ENCODE peak calls at places on chromosomes 5 and 9, in five cellular contexts. C is HFF-Myc, R is astrocyte of the hippocampus, O is stromal cell of bone marrow, W is posterior cingulate gyrus. X is an unnamed sample.

GRCh38 chr5:112283943-112284342 is 135.1 kb downstream of the EPB41L4A start:
- DNase-seq in C (no peak), R (no peak), O (no peak), W (no peak), X (no peak)

GRCh38 chr9:106758911-106759310 is 104.1 kb upstream of the ZNF462 start:
- DNase-seq in C (no peak), R (no peak), O (no peak), W (no peak), X (no peak)

GRCh38 chr9:121463026-121463827 is 36.4 kb downstream of the GGTA1 start:
- DNase-seq in C (no peak), R (peak), O (no peak), W (no peak), X (no peak)

GRCh38 chr5:119360905-119361605 is 5.2 kb downstream of the TNFAIP8 start:
- DNase-seq in C (no peak), R (no peak), O (no peak), W (no peak), X (no peak)

GRCh38 chr9:126307306-126308061 is 19.1 kb upstream of the MVB12B start:
- DNase-seq in C (no peak), R (no peak), O (no peak), W (peak), X (no peak)

GRCh38 chr5:141814064-141814982 is 63.9 kb downstream of the PCDH1 start:
- DNase-seq in C (no peak), R (peak), O (no peak), W (peak), X (peak)

GRCh38 chr5:175652741-175653663 is 4.9 kb upstream of the HRH2 start:
- DNase-seq in C (no peak), R (peak), O (peak), W (no peak), X (no peak)

GRCh38 chr5:7762267-7762666 is 88.7 kb downstream of the CFAP90 start:
- DNase-seq in C (no peak), R (no peak), O (no peak), W (no peak), X (no peak)

GRCh38 chr5:137453476-137454080 is 45.5 kb downstream of the SPOCK1 start:
- DNase-seq in C (peak), R (peak), O (peak), W (no peak), X (no peak)

GRCh38 chr9:95670122-95670521 is 153.4 kb upstream of the PTCH1 start:
- DNase-seq in C (peak), R (no peak), O (no peak), W (no peak), X (no peak)

GRCh38 chr5:34499001-34499734 is 157.0 kb upstream of the RAI14 start:
- DNase-seq in C (peak), R (peak), O (peak), W (no peak), X (no peak)

GRCh38 chr5:128101676-128102075 is 18.1 kb downstream of the SLC12A2 start:
- DNase-seq in C (no peak), R (no peak), O (no peak), W (no peak), X (no peak)

GRCh38 chr5:132746592-132747063 is 598 bp upstream of the CCNI2 start:
- DNase-seq in C (no peak), R (peak), O (no peak), W (peak), X (no peak)

GRCh38 chr5:103849934-103850333 is 287.3 kb upstream of the NUDT12 start:
- DNase-seq in C (peak), R (peak), O (peak), W (no peak), X (no peak)

GRCh38 chr9:38641985-38642864 is 21.8 kb upstream of the ANKRD18A start:
- DNase-seq in C (no peak), R (peak), O (peak), W (no peak), X (peak)

GRCh38 chr9:111955048-111955447 is 58.4 kb downstream of the UGCG start:
- DNase-seq in C (no peak), R (no peak), O (no peak), W (no peak), X (no peak)

GRCh38 chr5:15601274-15601673 is 101.3 kb downstream of the FBXL7 start:
- DNase-seq in C (no peak), R (no peak), O (no peak), W (peak), X (no peak)

GRCh38 chr5:100496296-100496695 is 38.9 kb upstream of the FAM174A start:
- DNase-seq in C (no peak), R (peak), O (peak), W (no peak), X (no peak)

GRCh38 chr9:120711841-120712538 is 2.3 kb downstream of the MEGF9 start:
- DNase-seq in C (no peak), R (no peak), O (no peak), W (no peak), X (no peak)

GRCh38 chr9:84153885-84154284 is 173.3 kb downstream of the RMI1 start:
- DNase-seq in C (no peak), R (peak), O (no peak), W (no peak), X (no peak)

GRCh38 chr9:136485651-136486050 is 2.8 kb upstream of the SEC16A start:
- DNase-seq in C (no peak), R (no peak), O (no peak), W (no peak), X (no peak)

GRCh38 chr9:124695280-124695890 is 75.7 kb downstream of the NR6A1 start:
- DNase-seq in C (no peak), R (peak), O (no peak), W (no peak), X (no peak)

GRCh38 chr5:73354406-73354805 is 94.2 kb downstream of the FOXD1 start:
- DNase-seq in C (peak), R (no peak), O (no peak), W (no peak), X (no peak)

GRCh38 chr9:18722882-18723281 is 248.9 kb downstream of the ADAMTSL1 start:
- DNase-seq in C (no peak), R (no peak), O (no peak), W (no peak), X (no peak)

GRCh38 chr5:91281409-91281808 is 101.7 kb downstream of the ARRDC3 start:
- DNase-seq in C (peak), R (peak), O (peak), W (no peak), X (no peak)

GRCh38 chr5:173412151-173412550 is 83.9 kb upstream of the STC2 start:
- DNase-seq in C (no peak), R (no peak), O (no peak), W (no peak), X (no peak)

GRCh38 chr5:39580702-39581498 is 156.1 kb upstream of the DAB2 start:
- DNase-seq in C (peak), R (peak), O (peak), W (no peak), X (no peak)

GRCh38 chr9:37621299-37621934 is 29.0 kb upstream of the TOMM5 start:
- DNase-seq in C (no peak), R (no peak), O (no peak), W (no peak), X (no peak)

GRCh38 chr9:127451681-127452480 is 571 bp downstream of the LRSAM1 start:
- DNase-seq in C (peak), R (peak), O (no peak), W (peak), X (peak)

GRCh38 chr5:53406630-53407316 is 73.7 kb upstream of the FST start:
- DNase-seq in C (peak), R (peak), O (no peak), W (no peak), X (no peak)

GRCh38 chr9:22307013-22307711 is 139.5 kb upstream of the DMRTA1 start:
- DNase-seq in C (peak), R (peak), O (peak), W (no peak), X (no peak)

GRCh38 chr5:177308740-177309139 is 3.0 kb downstream of the MXD3 start:
- DNase-seq in C (no peak), R (no peak), O (no peak), W (peak), X (no peak)

GRCh38 chr9:87199819-87200218 is 252.5 kb upstream of the GAS1 start:
- DNase-seq in C (no peak), R (no peak), O (no peak), W (no peak), X (no peak)

GRCh38 chr9:72477862-72478564 is 43.4 kb upstream of the TMC1 start:
- DNase-seq in C (peak), R (peak), O (no peak), W (no peak), X (no peak)

GRCh38 chr9:136978073-136978864 is 965 bp downstream of the PTGDS start:
- DNase-seq in C (no peak), R (peak), O (no peak), W (peak), X (peak)

GRCh38 chr9:85927077-85927476 is 13.9 kb upstream of the NAA35 start:
- DNase-seq in C (no peak), R (no peak), O (peak), W (no peak), X (no peak)

GRCh38 chr5:79436821-79437220 is 77.1 kb downstream of the HOMER1 start:
- DNase-seq in C (no peak), R (no peak), O (no peak), W (no peak), X (no peak)

GRCh38 chr9:97695390-97695789 is 1.8 kb downstream of the XPA start:
- DNase-seq in C (no peak), R (no peak), O (no peak), W (no peak), X (no peak)

GRCh38 chr9:86185872-86186271 is 73.6 kb downstream of the C9orf153 start:
- DNase-seq in C (no peak), R (peak), O (no peak), W (no peak), X (no peak)